ENCODE peak calls at places on chromosomes 3 and 15, in ten cellular contexts. E is heart right ventricle; M is activated CD4-positive, alpha-beta memory T cell treated with anti-CD3 and anti-CD28 coated beads, Interleukin-2, amount 10 ng/mL, durations not matched to agents 7 days and 5 days; B is epithelial cell of prostate; U is NCI-H69; C is activated CD8-positive, alpha-beta T cell treated with anti-CD3 and anti-CD28 coated beads, Interleukin-2, amount 10 ng/mL, durations not matched to agents 7 days and 5 days; T is fibroblast of pulmonary artery; K is GM03348; V is Calu3; X is LoVo. S is an unnamed sample.

GRCh38 chr15:55056500-55056899 is 140.2 kb downstream of the RSL24D1 start:
- DNase-seq in E (no peak), M (no peak), B (no peak), U (no peak), C (no peak), T (no peak), K (no peak), V (no peak), X (no peak), S (no peak)

GRCh38 chr3:168467085-168467714 is 371.5 kb upstream of the GOLIM4 start:
- DNase-seq in E (no peak), M (no peak), B (no peak), U (peak), C (no peak), T (peak), K (peak), V (peak), X (no peak), S (no peak)

GRCh38 chr3:155453512-155453911 is 160.0 kb upstream of the STRIT1 start:
- DNase-seq in E (no peak), M (no peak), B (no peak), U (no peak), C (no peak), T (no peak), K (no peak), V (no peak), X (no peak), S (no peak)

GRCh38 chr15:88249220-88249619 is 7.3 kb downstream of the NTRK3 start:
- DNase-seq in E (no peak), M (no peak), B (no peak), U (no peak), C (no peak), T (peak), K (no peak), V (no peak), X (no peak), S (peak)

GRCh38 chr3:120163816-120164215 is 69.6 kb upstream of the GSK3B start:
- DNase-seq in E (no peak), M (no peak), B (no peak), U (no peak), C (no peak), T (no peak), K (no peak), V (no peak), X (no peak), S (no peak)

GRCh38 chr15:73888224-73889041 is 15.1 kb downstream of the TBC1D21 start:
- DNase-seq in E (no peak), M (no peak), B (no peak), U (no peak), C (no peak), T (no peak), K (no peak), V (no peak), X (no peak), S (peak)

GRCh38 chr3:179967622-179968021 is 69.1 kb downstream of the PEX5L start:
- DNase-seq in E (no peak), M (no peak), B (no peak), U (peak), C (no peak), T (peak), K (peak), V (no peak), X (no peak), S (no peak)

GRCh38 chr15:95872366-95872771 is 458.1 kb upstream of the NR2F2 start:
- DNase-seq in E (no peak), M (no peak), B (peak), U (no peak), C (no peak), T (peak), K (peak), V (peak), X (no peak), S (no peak)

GRCh38 chr3:161419555-161420333 is 48.4 kb upstream of the SPTSSB start:
- DNase-seq in E (no peak), M (no peak), B (no peak), U (no peak), C (no peak), T (no peak), K (no peak), V (no peak), X (no peak), S (no peak)

GRCh38 chr3:179801263-179801662 is 148.4 kb downstream of the USP13 start:
- DNase-seq in E (no peak), M (no peak), B (peak), U (no peak), C (no peak), T (peak), K (peak), V (no peak), X (no peak), S (no peak)

GRCh38 chr3:160450846-160451245 is 1.3 kb upstream of the TRIM59 start:
- DNase-seq in E (no peak), M (no peak), B (no peak), U (no peak), C (no peak), T (peak), K (peak), V (no peak), X (no peak), S (no peak)

GRCh38 chr3:178255315-178255714 is 280.9 kb upstream of the KCNMB2 start:
- DNase-seq in E (no peak), M (no peak), B (peak), U (no peak), C (no peak), T (peak), K (no peak), V (no peak), X (no peak), S (no peak)

GRCh38 chr15:75721923-75722870 is 9.5 kb upstream of the CSPG4 start:
- DNase-seq in E (no peak), M (no peak), B (no peak), U (no peak), C (no peak), T (no peak), K (no peak), V (no peak), X (no peak), S (peak)